ENCODE peak calls at places on chromosomes 7 and 10, in seven cellular contexts. G, C, Y, J, K, S and M are unnamed samples.

GRCh38 chr7:107505362-107505761 is 35.5 kb downstream of the GPR22 start:
- DNase-seq in G (no peak), C (no peak), Y (no peak), J (no peak), K (no peak), S (no peak), M (peak)

GRCh38 chr7:12738665-12739064 is 51.2 kb downstream of the ARL4A start:
- DNase-seq in G (no peak), C (no peak), Y (no peak), J (no peak), K (no peak), S (no peak), M (no peak)

GRCh38 chr10:69961168-69961863 is 91.3 kb upstream of the MACROH2A2 start:
- DNase-seq in G (no peak), C (no peak), Y (no peak), J (peak), K (no peak), S (no peak), M (no peak)

GRCh38 chr10:26044123-26044749 is 110.2 kb downstream of the MYO3A start:
- DNase-seq in G (no peak), C (peak), Y (no peak), J (peak), K (no peak), S (no peak), M (no peak)

GRCh38 chr7:155108144-155108901 is 38.2 kb downstream of the HTR5A start:
- DNase-seq in G (no peak), C (no peak), Y (no peak), J (no peak), K (no peak), S (no peak), M (no peak)

GRCh38 chr7:102140952-102141370 is 145.7 kb upstream of the SH2B2 start:
- DNase-seq in G (no peak), C (no peak), Y (no peak), J (no peak), K (no peak), S (no peak), M (no peak)

GRCh38 chr10:95392711-95393164 is 101.9 kb upstream of the PDLIM1 start:
- DNase-seq in G (no peak), C (peak), Y (no peak), J (no peak), K (no peak), S (no peak), M (no peak)

GRCh38 chr10:97713351-97713827 is at the start of gene MARVELD1:
- DNase-seq in G (no peak), C (peak), Y (peak), J (no peak), K (no peak), S (no peak), M (peak)

GRCh38 chr7:137820156-137820555 is 26.6 kb downstream of the DGKI start:
- DNase-seq in G (no peak), C (no peak), Y (no peak), J (no peak), K (no peak), S (no peak), M (no peak)